ENCODE peak calls at places on chromosomes 6 and 20, in ten cellular contexts. G is vagina, R is tibial nerve, P is stomach, N is K562, W is Peyer's patch, A is adrenal gland, X is A549, O is ovary, I is testis. E is an unnamed sample.
A peak's percentile ranks its signal among the peaks of the same experiment; 100 is the strongest.

GRCh38 chr20:34834459-34834893 is 9.0 kb upstream of the NCOA6 start:
- DNase-seq in G (no peak), R (no peak), P (no peak), N (peak; percentile 28), W (no peak), A (no peak), X (peak; percentile 36), O (no peak), I (no peak), E (no peak)

GRCh38 chr20:36579996-36580545 is 6.7 kb downstream of the TGIF2 start:
- DNase-seq in G (no peak), R (no peak), P (no peak), N (no peak), W (no peak), A (no peak), X (no peak), O (no peak), I (peak; percentile 78), E (no peak)

GRCh38 chr6:13272131-13273046 is 55.9 kb downstream of the TBC1D7 start:
- DNase-seq in G (no peak), R (peak; percentile 24), P (peak; percentile 40), N (peak; percentile 73), W (peak; percentile 91), A (peak; percentile 31), X (no peak), O (no peak), I (peak; percentile 56), E (no peak)

GRCh38 chr6:165571068-165571682 is 91.9 kb downstream of the PDE10A start:
- DNase-seq in G (no peak), R (no peak), P (no peak), N (no peak), W (no peak), A (no peak), X (no peak), O (no peak), I (no peak), E (no peak)

GRCh38 chr6:136593748-136594490 is 43.7 kb upstream of the MAP7 start:
- DNase-seq in G (no peak), R (no peak), P (peak; percentile 57), N (no peak), W (peak; percentile 54), A (peak; percentile 71), X (peak; percentile 52), O (no peak), I (no peak), E (peak; percentile 43)

GRCh38 chr6:21918666-21919065 is 325.1 kb downstream of the SOX4 start:
- DNase-seq in G (no peak), R (no peak), P (no peak), N (no peak), W (no peak), A (no peak), X (no peak), O (no peak), I (no peak), E (no peak)

GRCh38 chr20:40715491-40715890 is 26.5 kb upstream of the MAFB start:
- DNase-seq in G (no peak), R (no peak), P (no peak), N (no peak), W (no peak), A (no peak), X (no peak), O (no peak), I (no peak), E (no peak)

GRCh38 chr6:150528648-150529285 is 70.9 kb upstream of the PLEKHG1 start:
- DNase-seq in G (peak; percentile 93), R (peak; percentile 14), P (no peak), N (peak; percentile 21), W (peak; percentile 55), A (peak; percentile 28), X (no peak), O (peak; percentile 63), I (peak; percentile 75), E (no peak)

GRCh38 chr20:51434556-51435256 is 107.8 kb downstream of the NFATC2 start:
- DNase-seq in G (no peak), R (no peak), P (no peak), N (no peak), W (no peak), A (no peak), X (peak; percentile 60), O (no peak), I (no peak), E (no peak)

GRCh38 chr20:48912065-48912464 is 9.4 kb upstream of the ARFGEF2 start:
- DNase-seq in G (no peak), R (no peak), P (no peak), N (no peak), W (peak; percentile 73), A (no peak), X (no peak), O (no peak), I (no peak), E (no peak)

GRCh38 chr6:85421963-85422362 is 27.9 kb upstream of the NT5E start:
- DNase-seq in G (no peak), R (no peak), P (no peak), N (no peak), W (no peak), A (no peak), X (no peak), O (no peak), I (no peak), E (no peak)

GRCh38 chr6:159463440-159463839 is 229.6 kb downstream of the SOD2 start:
- DNase-seq in G (no peak), R (no peak), P (no peak), N (no peak), W (no peak), A (no peak), X (peak; percentile 5), O (no peak), I (no peak), E (no peak)

DNA sequence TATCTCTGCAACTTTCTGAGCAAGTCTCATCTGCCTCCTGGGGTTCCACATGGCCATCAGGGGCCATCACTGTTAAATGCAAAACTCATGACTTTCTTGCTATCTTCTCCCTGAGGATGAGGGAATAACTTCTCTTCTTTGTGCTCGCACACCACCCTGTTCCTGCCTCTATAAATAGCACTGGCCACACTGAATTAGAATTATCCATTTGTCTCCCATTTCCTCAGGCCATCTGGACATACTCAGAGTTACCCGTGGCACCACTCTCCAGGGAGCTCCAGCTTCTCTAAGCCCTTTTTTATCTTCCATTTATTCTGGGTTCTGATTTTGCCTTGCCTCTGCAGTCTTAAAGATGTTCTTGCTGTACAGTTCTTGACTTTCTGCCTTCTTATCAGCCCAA is 72.8 kb upstream of the ECI2 start:
- DNase-seq in G (no peak), R (no peak), P (no peak), N (no peak), W (no peak), A (no peak), X (no peak), O (no peak), I (no peak), E (no peak)
- TF ChIP-seq POLR2A in G (no peak), R (no peak), P (no peak), N (no peak), W (no peak), A (no peak), X (no peak), O (no peak), I (no peak), E (no peak)

GRCh38 chr6:37353761-37354525 is at the start of gene RNF8:
- DNase-seq in G (no peak), R (peak; percentile 71), P (peak; percentile 94), N (peak; percentile 99), W (peak; percentile 96), A (peak; percentile 92), X (peak; percentile 81), O (peak; percentile 95), I (peak; percentile 96), E (peak; percentile 99)
- TF ChIP-seq POLR2A in G (no peak), R (no peak), P (no peak), N (peak; percentile 86), W (no peak), A (peak; percentile 56), X (peak; percentile 83), O (no peak), I (no peak), E (peak; percentile 69)

GRCh38 chr6:149032318-149032598 is 285.3 kb upstream of the TAB2 start:
- DNase-seq in G (no peak), R (no peak), P (no peak), N (no peak), W (no peak), A (no peak), X (no peak), O (no peak), I (no peak), E (no peak)

GRCh38 chr6:149033454-149034241 is 283.9 kb upstream of the TAB2 start:
- DNase-seq in G (no peak), R (no peak), P (no peak), N (no peak), W (no peak), A (no peak), X (no peak), O (no peak), I (no peak), E (no peak)

GRCh38 chr6:149028767-149029405 is 282.1 kb downstream of the UST start:
- DNase-seq in G (no peak), R (no peak), P (peak; percentile 58), N (peak; percentile 65), W (peak; percentile 77), A (peak; percentile 81), X (peak; percentile 88), O (no peak), I (peak; percentile 77), E (no peak)

GRCh38 chr6:149032599-149033405 is 284.7 kb upstream of the TAB2 start:
- DNase-seq in G (no peak), R (no peak), P (no peak), N (no peak), W (no peak), A (peak; percentile 62), X (peak; percentile 83), O (peak; percentile 63), I (no peak), E (no peak)

DNA sequence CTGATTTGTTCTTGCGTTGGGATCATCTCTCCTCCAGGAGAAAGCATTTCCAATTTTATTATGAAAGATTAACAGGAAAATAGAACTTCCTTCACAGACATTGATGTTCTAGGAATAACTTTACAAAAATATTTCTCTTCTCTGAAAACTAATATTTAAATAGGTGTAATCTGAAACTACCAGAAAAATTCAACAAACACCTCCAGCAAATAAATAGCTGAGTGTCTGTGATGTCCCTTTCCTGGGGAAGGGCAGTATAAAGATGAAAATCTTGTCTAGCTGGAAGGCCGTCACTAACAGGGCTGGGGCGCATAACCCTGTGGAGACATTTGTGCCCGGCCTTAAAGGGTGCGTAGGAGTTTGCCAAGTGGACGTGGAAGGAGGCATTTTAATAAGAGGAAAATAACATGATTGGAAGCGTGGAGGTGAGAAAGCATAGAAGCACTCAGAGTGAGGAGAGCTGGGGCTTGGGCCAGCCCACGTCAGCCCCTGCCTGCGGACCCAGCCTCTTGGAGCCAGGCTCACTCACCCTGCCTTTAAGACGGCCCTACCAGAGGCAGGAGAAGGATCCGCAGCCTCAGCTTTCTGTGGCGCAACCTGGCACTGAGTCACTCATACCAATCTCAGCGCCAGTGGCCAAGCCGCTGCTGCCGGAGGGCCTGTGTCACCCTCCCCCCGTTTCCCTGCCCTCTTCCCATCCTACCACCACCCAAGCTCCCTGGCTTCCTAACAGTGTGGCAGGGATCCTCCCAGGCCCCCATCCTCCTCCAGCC is 284.9 kb downstream of the UST start:
- DNase-seq in G (no peak), R (no peak), P (no peak), N (no peak), W (peak; percentile 52), A (peak; percentile 90), X (peak; percentile 91), O (peak; percentile 66), I (no peak), E (no peak)
- TF ChIP-seq POLR2A in G (no peak), R (no peak), P (no peak), N (no peak), W (no peak), A (peak; percentile 56), X (peak; percentile 11), O (no peak), I (no peak), E (peak; percentile 80)

GRCh38 chr20:62237772-62238568 is at the start of gene OSBPL2:
- DNase-seq in G (peak; percentile 99), R (peak; percentile 99), P (peak; percentile 99), N (peak; percentile 100), W (peak; percentile 100), A (peak; percentile 99), X (peak; percentile 98), O (peak; percentile 99), I (peak; percentile 99), E (peak; percentile 100)
- TF ChIP-seq POLR2A in G (no peak), R (no peak), P (no peak), N (no peak), W (peak; percentile 60), A (peak; percentile 52), X (no peak), O (no peak), I (no peak), E (no peak)